ENCODE peak calls at places on chromosome 11, in five cellular contexts. U is Caco-2, L is ACHN, G is EL, T is RCC 7860. R is an unnamed sample.

GRCh38 chr11:106011481-106011880 is 10.6 kb downstream of the MSANTD4 start:
- DNase-seq in U (no peak), L (no peak), G (no peak), T (no peak), R (no peak)

GRCh38 chr11:15150507-15150906 is 35.8 kb downstream of the INSC start:
- DNase-seq in U (no peak), L (no peak), G (no peak), T (no peak), R (no peak)

GRCh38 chr11:120272303-120272702 is 32.4 kb downstream of the POU2F3 start:
- DNase-seq in U (no peak), L (peak; percentile 49), G (peak; percentile 65), T (peak; percentile 27), R (no peak)

GRCh38 chr11:71450507-71450906 is 2.3 kb upstream of the DHCR7 start:
- DNase-seq in U (no peak), L (no peak), G (no peak), T (no peak), R (no peak)

GRCh38 chr11:2175659-2176058 is 4.0 kb upstream of the TH start:
- DNase-seq in U (no peak), L (peak; percentile 21), G (peak; percentile 94), T (peak; percentile 78), R (no peak)

GRCh38 chr11:46247664-46248063 is 29.8 kb upstream of the CREB3L1 start:
- DNase-seq in U (peak; percentile 83), L (peak; percentile 71), G (peak; percentile 58), T (peak; percentile 56), R (peak; percentile 76)

GRCh38 chr11:75260396-75260795 is 19.8 kb downstream of the TPBGL start:
- DNase-seq in U (peak; percentile 32), L (no peak), G (no peak), T (no peak), R (no peak)

GRCh38 chr11:58391879-58392278 is 14.8 kb downstream of the OR5B3 start:
- DNase-seq in U (no peak), L (no peak), G (peak; percentile 41), T (no peak), R (no peak)

GRCh38 chr11:63240791-63241379 is 2.5 kb downstream of the SLC22A25 start:
- DNase-seq in U (peak; percentile 50), L (no peak), G (no peak), T (no peak), R (peak; percentile 72)

GRCh38 chr11:17936790-17937189 is 76.1 kb downstream of the SERGEF start:
- DNase-seq in U (no peak), L (no peak), G (no peak), T (no peak), R (no peak)

GRCh38 chr11:9827700-9828099 is 163.8 kb downstream of the SWAP70 start:
- DNase-seq in U (no peak), L (no peak), G (peak; percentile 39), T (no peak), R (no peak)

GRCh38 chr11:62324738-62325556 is 12.3 kb upstream of the ASRGL1 start:
- DNase-seq in U (peak; percentile 46), L (peak; percentile 19), G (peak; percentile 33), T (no peak), R (peak; percentile 79)

GRCh38 chr11:119108151-119108856 is 1.2 kb downstream of the C2CD2L start:
- DNase-seq in U (peak; percentile 77), L (peak; percentile 41), G (peak; percentile 64), T (peak; percentile 59), R (no peak)

GRCh38 chr11:125679397-125679796 is 1.2 kb downstream of the ACRV1 start:
- DNase-seq in U (no peak), L (peak; percentile 24), G (no peak), T (peak; percentile 11), R (no peak)

GRCh38 chr11:133198326-133198725 is 334.0 kb downstream of the OPCML start:
- DNase-seq in U (no peak), L (no peak), G (no peak), T (no peak), R (no peak)

GRCh38 chr11:123241874-123242538 is 47.0 kb upstream of the CLMP start:
- DNase-seq in U (no peak), L (no peak), G (no peak), T (no peak), R (no peak)

R was measured in LNCaP clone FGC.